ENCODE peak calls at places on chromosomes 6 and 20, in nine cellular contexts. D, M, B, L, J, G, I, E and R are unnamed samples.

GRCh38 chr6:136640132-136640915 is 90.1 kb upstream of the MAP7 start:
- DNase-seq in L (peak), G (no peak), I (no peak), B (no peak), J (no peak), M (no peak), E (no peak), D (no peak), R (peak)

GRCh38 chr6:142373268-142374089 is 71.7 kb downstream of the ADGRG6 start:
- DNase-seq in L (no peak), D (no peak), E (no peak), J (no peak), I (no peak), M (no peak), G (no peak), B (no peak), R (no peak)

GRCh38 chr6:10099648-10100047 is 315.2 kb downstream of the TFAP2A start:
- DNase-seq in M (no peak), L (no peak), J (no peak), B (no peak), G (no peak), D (no peak), I (no peak), E (peak), R (no peak)

GRCh38 chr20:15930324-15931305 is 642.6 kb downstream of the KIF16B start:
- DNase-seq in J (no peak), I (no peak), L (peak), G (no peak), E (no peak), M (no peak), D (peak), B (no peak), R (peak)

GRCh38 chr6:111888928-111889696 is 15.9 kb upstream of the FYN start:
- DNase-seq in B (no peak), G (no peak), D (no peak), I (peak), M (no peak), J (peak), L (no peak), E (no peak), R (no peak)

GRCh38 chr20:62885808-62886708 is 24.4 kb upstream of the TCFL5 start:
- DNase-seq in D (no peak), I (no peak), L (no peak), M (no peak), J (peak), E (no peak), B (no peak), G (no peak), R (no peak)

GRCh38 chr6:166257911-166258318 is 50.3 kb downstream of the PRR18 start:
- DNase-seq in G (no peak), L (no peak), B (no peak), I (no peak), M (no peak), E (no peak), J (no peak), D (no peak), R (no peak)

GRCh38 chr20:36573103-36573797 is at the start of gene TGIF2:
- DNase-seq in G (peak), J (peak), D (peak), B (peak), E (peak), L (peak), I (peak), M (peak), R (no peak)

GRCh38 chr6:26520088-26520839 is 17.9 kb upstream of the HMGN4 start:
- DNase-seq in B (no peak), E (no peak), D (peak), G (no peak), L (no peak), M (no peak), I (peak), J (peak), R (no peak)

GRCh38 chr6:169424149-169424804 is 170.6 kb upstream of the THBS2 start:
- DNase-seq in L (no peak), J (peak), E (no peak), G (no peak), B (no peak), I (no peak), M (no peak), D (no peak), R (no peak)

GRCh38 chr6:16352258-16352635 is 113.9 kb downstream of the GMPR start:
- DNase-seq in J (no peak), L (peak), I (no peak), G (no peak), D (no peak), E (no peak), B (no peak), M (no peak), R (no peak)

GRCh38 chr20:3209023-3209945 is at the start of gene ITPA:
- DNase-seq in G (peak), M (peak), J (peak), I (peak), L (no peak), D (peak), B (peak), E (peak), R (no peak)

GRCh38 chr6:52522655-52523054 is 54.2 kb downstream of the TRAM2 start:
- DNase-seq in J (no peak), M (no peak), G (no peak), B (no peak), I (no peak), E (no peak), L (no peak), D (no peak), R (no peak)

GRCh38 chr6:47524136-47524840 is 46.7 kb downstream of the CD2AP start:
- DNase-seq in M (no peak), I (no peak), B (no peak), D (no peak), J (no peak), G (no peak), L (no peak), E (no peak), R (no peak)

GRCh38 chr6:42819803-42820508 is 38.1 kb downstream of the BICRAL start:
- DNase-seq in L (no peak), E (no peak), G (no peak), M (no peak), J (no peak), B (no peak), D (peak), I (no peak), R (no peak)

GRCh38 chr6:34200340-34200971 is 36.2 kb upstream of the HMGA1 start:
- DNase-seq in E (no peak), G (no peak), M (no peak), I (no peak), L (no peak), D (peak), B (no peak), J (no peak), R (no peak)

GRCh38 chr6:131754088-131754487 is 43.3 kb upstream of the CTAGE9 start:
- DNase-seq in I (no peak), M (no peak), D (no peak), B (no peak), L (peak), E (no peak), G (no peak), J (no peak), R (no peak)

GRCh38 chr6:44524491-44525227 is 137.2 kb downstream of the CDC5L start:
- DNase-seq in E (no peak), L (no peak), B (no peak), I (no peak), D (no peak), J (no peak), G (no peak), M (no peak), R (no peak)

GRCh38 chr6:37289931-37290330 is 32.0 kb upstream of the TMEM217 start:
- DNase-seq in M (no peak), I (no peak), L (no peak), G (no peak), E (no peak), B (no peak), D (no peak), J (no peak), R (no peak)

GRCh38 chr6:71291991-71292390 is 3.4 kb downstream of the OGFRL1 start:
- DNase-seq in L (no peak), I (no peak), G (no peak), E (no peak), D (no peak), B (no peak), M (no peak), J (no peak), R (no peak)

GRCh38 chr6:73854998-73855718 is 159.2 kb downstream of the CD109 start:
- DNase-seq in G (peak), E (no peak), I (no peak), J (no peak), D (peak), B (peak), M (no peak), L (peak), R (no peak)

GRCh38 chr20:6674831-6675230 is 92.7 kb upstream of the BMP2 start:
- DNase-seq in G (no peak), L (no peak), I (no peak), D (no peak), M (no peak), E (no peak), B (no peak), J (no peak), R (no peak)

GRCh38 chr20:46130534-46130933 is 12.4 kb downstream of the CD40 start:
- DNase-seq in M (no peak), B (no peak), I (no peak), D (no peak), E (no peak), G (no peak), J (no peak), L (no peak), R (no peak)

GRCh38 chr6:151723152-151723551 is 84.3 kb upstream of the ESR1 start:
- DNase-seq in E (no peak), I (no peak), M (no peak), G (no peak), D (no peak), B (no peak), L (no peak), J (no peak), R (no peak)

GRCh38 chr6:104357928-104358327 is 501.8 kb downstream of the HACE1 start:
- DNase-seq in I (no peak), B (no peak), D (no peak), M (no peak), E (no peak), G (no peak), L (no peak), J (no peak), R (no peak)

GRCh38 chr6:52098649-52099184 is 11.3 kb upstream of the PKHD1 start:
- DNase-seq in G (no peak), B (no peak), L (no peak), I (no peak), J (no peak), D (no peak), M (no peak), E (no peak), R (no peak)

GRCh38 chr6:89984926-89985743 is 90.9 kb downstream of the GJA10 start:
- DNase-seq in D (no peak), I (peak), J (peak), E (peak), G (no peak), B (peak), M (no peak), L (peak), R (no peak)

GRCh38 chr6:114030767-114031166 is 59.8 kb upstream of the HDAC2 start:
- DNase-seq in M (no peak), E (no peak), I (no peak), B (no peak), D (no peak), L (no peak), G (no peak), J (no peak), R (no peak)

GRCh38 chr6:37712508-37712907 is 14.8 kb upstream of the MDGA1 start:
- DNase-seq in M (no peak), L (no peak), I (no peak), D (no peak), E (no peak), J (no peak), B (no peak), G (no peak), R (no peak)

GRCh38 chr20:56588996-56589395 is 40.1 kb upstream of the TFAP2C start:
- DNase-seq in G (no peak), D (no peak), E (no peak), M (no peak), I (no peak), B (no peak), L (no peak), J (no peak), R (no peak)

GRCh38 chr20:49987868-49988690 is 5.3 kb downstream of the SNAI1 start:
- DNase-seq in B (no peak), I (no peak), L (no peak), E (no peak), M (no peak), D (no peak), J (no peak), G (no peak), R (no peak)

GRCh38 chr20:403582-403957 is 4.5 kb upstream of the RBCK1 start:
- DNase-seq in M (no peak), G (no peak), D (no peak), I (no peak), J (no peak), L (no peak), B (no peak), E (no peak), R (no peak)

GRCh38 chr20:3980260-3981131 is 34.9 kb downstream of the RNF24 start:
- DNase-seq in E (no peak), I (no peak), G (no peak), D (peak), B (peak), L (peak), M (no peak), J (no peak), R (no peak)

GRCh38 chr6:131652472-131652871 is 15.4 kb downstream of the ENPP3 start:
- DNase-seq in L (no peak), M (no peak), J (no peak), I (no peak), E (no peak), B (no peak), G (no peak), D (no peak), R (no peak)

GRCh38 chr20:49916146-49917002 is 1.0 kb upstream of the SPATA2 start:
- DNase-seq in B (no peak), I (peak), G (no peak), J (no peak), M (no peak), E (no peak), L (peak), D (peak), R (no peak)

GRCh38 chr6:111484655-111484974 is 1.6 kb upstream of the REV3L start:
- DNase-seq in E (no peak), M (no peak), B (no peak), D (no peak), G (no peak), J (no peak), L (no peak), I (no peak), R (no peak)

GRCh38 chr20:63696628-63697356 is at the start of gene TNFRSF6B:
- DNase-seq in M (no peak), B (no peak), I (no peak), L (no peak), D (no peak), G (no peak), J (peak), E (no peak), R (no peak)

GRCh38 chr20:12053348-12053747 is 135.7 kb downstream of the BTBD3 start:
- DNase-seq in M (no peak), B (peak), L (peak), E (no peak), D (no peak), I (no peak), G (no peak), J (no peak), R (no peak)

GRCh38 chr6:105781905-105782304 is 304.2 kb upstream of the PRDM1 start:
- DNase-seq in D (no peak), B (no peak), G (no peak), J (no peak), L (no peak), M (no peak), E (no peak), I (no peak), R (no peak)

GRCh38 chr20:36472656-36473071 is 68.7 kb upstream of the MYL9 start:
- DNase-seq in D (peak), J (peak), G (no peak), I (no peak), B (no peak), L (no peak), E (peak), M (no peak), R (no peak)